ENCODE peak calls at places on chromosome 6, in six cellular contexts. M is K562, N is H1, Y is GM12878, F is HepG2, C is GM12891. Q is an unnamed sample.

GRCh38 chr6:41200901-41201783 is at the start of gene TREML2:
- DNase-seq in Y (no peak), N (no peak), C (no peak), F (no peak), M (peak), Q (no peak)

GRCh38 chr6:42405025-42405424 is 46.7 kb downstream of the TRERF1 start:
- DNase-seq in N (no peak), Y (no peak), C (no peak), M (no peak), F (no peak), Q (no peak)

GRCh38 chr6:168111911-168112310 is 32.9 kb upstream of the FRMD1 start:
- DNase-seq in N (no peak), C (no peak), F (no peak), Y (no peak), M (no peak), Q (no peak)

GRCh38 chr6:167987811-167988495 is 9.5 kb upstream of the KIF25 start:
- DNase-seq in N (no peak), C (no peak), F (no peak), Y (no peak), M (no peak), Q (no peak)

GRCh38 chr6:167683028-167683862 is 143.5 kb upstream of the AFDN start:
- DNase-seq in C (no peak), Y (no peak), N (no peak), M (no peak), F (peak), Q (no peak)

GRCh38 chr6:13733178-13733851 is 21.7 kb upstream of the RANBP9 start:
- DNase-seq in N (no peak), C (no peak), F (peak), M (peak), Y (no peak), Q (no peak)

GRCh38 chr6:29667158-29667557 is 10.3 kb downstream of the MOG start:
- DNase-seq in F (no peak), C (no peak), Y (no peak), M (no peak), N (no peak), Q (no peak)

GRCh38 chr6:32716396-32716795 is 24.8 kb upstream of the HLA-DQA2 start:
- DNase-seq in N (no peak), F (no peak), Y (no peak), C (no peak), M (no peak), Q (no peak)

GRCh38 chr6:150599199-150600002 is at the start of gene PLEKHG1:
- DNase-seq in N (peak), F (no peak), Y (no peak), M (peak), C (peak), Q (peak)

GRCh38 chr6:106089981-106090380 is 3.8 kb downstream of the PRDM1 start:
- DNase-seq in C (no peak), M (peak), F (no peak), N (no peak), Y (no peak), Q (no peak)

GRCh38 chr6:3509326-3509725 is 52.5 kb upstream of the SLC22A23 start:
- DNase-seq in M (no peak), Y (no peak), F (no peak), C (no peak), N (no peak), Q (no peak)

GRCh38 chr6:136161950-136162349 is 88.2 kb downstream of the MTFR2 start:
- DNase-seq in N (no peak), M (no peak), F (no peak), C (no peak), Y (no peak), Q (no peak)

GRCh38 chr6:11613858-11614257 is 76.3 kb downstream of the TMEM170B start:
- DNase-seq in M (no peak), F (no peak), Y (no peak), N (no peak), C (no peak), Q (no peak)
- TF ChIP-seq POLR2AphosphoS5 in M (no peak), F (no peak), Y (no peak), N (no peak), C (no peak), Q (no peak)

DNA sequence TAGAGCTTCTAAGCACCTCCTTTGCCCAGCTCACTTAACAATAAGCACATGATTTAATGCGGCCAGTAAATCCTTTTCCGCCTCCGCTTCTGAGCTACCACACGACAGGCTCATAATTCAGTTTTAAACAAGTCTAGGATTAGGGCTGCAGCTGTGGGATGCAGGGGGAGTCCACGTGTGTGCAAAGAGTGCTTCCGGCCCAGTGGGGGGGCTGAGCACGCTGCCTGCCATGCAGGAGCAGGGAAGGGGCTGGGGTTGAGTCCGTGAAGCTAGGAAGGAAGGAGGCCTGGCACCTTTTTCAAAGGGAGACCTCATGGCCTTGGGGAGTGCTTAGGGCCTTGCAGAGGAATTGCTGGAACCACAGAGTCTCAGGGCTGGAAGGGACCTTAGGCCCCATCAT is 95.9 kb downstream of the VEGFA start:
- DNase-seq in C (no peak), Y (no peak), M (no peak), F (no peak), N (no peak), Q (no peak)
- TF ChIP-seq TAF1 in C (no peak), Y (no peak), M (no peak), F (no peak), N (no peak), Q (no peak)

GRCh38 chr6:35496036-35496850 is 636 bp downstream of the TEAD3 start:
- DNase-seq in Y (no peak), C (no peak), F (peak), M (peak), N (no peak), Q (no peak)

GRCh38 chr6:35493307-35493983 is 3.4 kb downstream of the TEAD3 start:
- DNase-seq in Y (no peak), N (no peak), C (no peak), F (no peak), M (no peak), Q (no peak)

GRCh38 chr6:35496851-35497570 is at the start of gene TEAD3:
- DNase-seq in N (no peak), C (peak), Y (no peak), F (peak), M (peak), Q (peak)

GRCh38 chr6:35494161-35494563 is 2.7 kb downstream of the TEAD3 start:
- DNase-seq in N (no peak), C (no peak), F (no peak), Y (no peak), M (no peak), Q (no peak)

DNA sequence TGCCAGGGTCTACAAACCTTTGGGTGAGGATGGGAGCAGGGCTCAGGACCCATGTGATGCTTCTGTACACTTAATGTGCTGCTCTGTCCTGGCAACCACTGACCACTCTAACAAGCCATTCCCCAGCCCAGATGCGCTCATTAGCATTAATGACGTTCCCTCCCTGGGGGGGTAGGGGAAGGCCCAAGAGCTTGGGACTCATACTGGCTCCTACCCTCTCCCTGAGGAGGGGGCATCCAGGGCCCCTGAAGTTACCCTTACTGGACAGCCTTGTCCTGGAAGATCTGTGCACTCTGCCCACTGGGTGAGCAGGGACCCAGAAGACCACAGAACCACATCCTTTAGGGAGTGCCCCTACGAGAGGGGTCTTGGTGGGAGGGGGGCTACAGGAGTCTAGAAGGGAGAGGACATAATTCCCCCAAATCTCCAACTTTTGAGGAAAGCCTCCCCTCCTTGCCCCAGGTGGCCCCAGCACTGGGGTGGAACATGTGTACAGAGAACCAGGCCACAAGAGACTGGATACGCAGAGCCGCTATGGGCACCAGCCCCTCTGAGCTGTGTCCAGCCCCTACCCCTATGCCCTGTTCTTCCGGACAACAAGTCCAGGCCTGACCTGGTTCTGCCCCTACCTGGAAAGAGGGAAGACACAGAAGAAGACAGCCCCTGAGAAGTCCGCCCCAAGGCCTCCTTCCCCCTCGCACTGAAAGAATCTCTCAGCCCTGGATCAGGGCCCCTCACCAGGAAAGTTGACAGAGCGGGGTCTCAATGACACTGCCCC is 1.4 kb downstream of the TEAD3 start:
- DNase-seq in N (no peak), F (no peak), M (no peak), C (no peak), Y (no peak), Q (no peak)
- TF ChIP-seq POLR2A in N (no peak), F (no peak), M (no peak), C (no peak), Y (no peak), Q (no peak)

GRCh38 chr6:158231551-158232444 is 63.6 kb downstream of the GTF2H5 start:
- DNase-seq in N (no peak), M (peak), Y (no peak), C (peak), F (peak), Q (peak)
- TF ChIP-seq POLR2AphosphoS5 in N (no peak), M (peak), Y (no peak), C (no peak), F (peak), Q (no peak)

Q was measured in GM12892.